ENCODE peak calls at places on chromosomes 7 and 10, in seven cellular contexts. Z is colonic mucosa, L is mammary epithelial cell, T is astrocyte, G is left lung, K is thoracic aorta, C is left ventricle myocardium inferior. E is an unnamed sample.

GRCh38 chr10:43136995-43137700 is 1.1 kb upstream of the CSGALNACT2 start:
- DNase-seq in K (no peak), G (no peak), C (no peak), T (no peak), L (no peak), Z (no peak), E (no peak)

GRCh38 chr10:100996678-100997363 is 2.8 kb upstream of the LZTS2 start:
- DNase-seq in L (peak; percentile 34), C (no peak), Z (peak; percentile 49), K (no peak), G (peak; percentile 87), T (no peak), E (no peak)

GRCh38 chr7:100072462-100072861 is 9.1 kb downstream of the ZNF3 start:
- DNase-seq in Z (no peak), T (no peak), G (no peak), L (no peak), K (no peak), C (no peak), E (no peak)

GRCh38 chr10:118812393-118812740 is 57.6 kb upstream of the CACUL1 start:
- DNase-seq in C (no peak), Z (no peak), G (no peak), K (no peak), T (no peak), L (no peak), E (no peak)

GRCh38 chr7:98922392-98923107 is 44.2 kb downstream of the TRRAP start:
- DNase-seq in C (no peak), K (no peak), L (no peak), Z (no peak), T (peak; percentile 35), G (no peak), E (peak; percentile 60)

GRCh38 chr7:55254242-55254595 is 110.9 kb upstream of the LANCL2 start:
- DNase-seq in T (no peak), Z (peak; percentile 26), C (no peak), G (no peak), L (no peak), K (no peak), E (no peak)

GRCh38 chr10:3500408-3500856 is 284.6 kb downstream of the KLF6 start:
- DNase-seq in T (peak; percentile 98), C (peak; percentile 74), K (peak; percentile 54), Z (no peak), L (peak; percentile 60), G (no peak), E (peak; percentile 94)

GRCh38 chr10:89942217-89942616 is 240.8 kb downstream of the KIF20B start:
- DNase-seq in G (no peak), L (peak; percentile 43), K (no peak), C (no peak), Z (no peak), T (peak; percentile 35), E (no peak)

GRCh38 chr10:79246606-79247275 is 100.5 kb upstream of the PPIF start:
- DNase-seq in K (no peak), G (peak; percentile 80), L (no peak), T (no peak), C (peak; percentile 78), Z (peak; percentile 47), E (peak; percentile 90)

GRCh38 chr7:137948083-137948844 is 53.6 kb downstream of the CREB3L2 start:
- DNase-seq in L (no peak), C (no peak), G (no peak), K (no peak), Z (no peak), T (no peak), E (no peak)

DNA sequence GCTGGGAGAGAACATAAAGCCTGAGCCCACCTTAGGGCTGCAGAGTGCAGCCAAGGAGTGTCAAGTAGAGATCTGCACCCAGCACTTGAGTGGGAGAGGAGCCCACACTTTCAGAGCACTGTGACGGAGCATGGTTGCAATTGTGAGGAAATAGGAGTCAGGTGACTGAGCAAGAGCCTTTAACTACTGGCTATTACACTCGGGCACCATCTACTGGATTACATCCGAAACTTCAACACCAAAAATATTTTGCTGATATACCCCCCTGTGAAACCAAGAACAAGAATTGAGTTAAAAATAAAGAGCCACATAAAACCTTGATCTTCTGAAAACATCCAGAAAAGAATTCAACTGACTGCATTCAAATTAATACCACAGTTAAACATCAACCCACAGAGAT is 657.9 kb downstream of the NXPH1 start:
- DNase-seq in T (no peak), C (no peak), Z (no peak), K (no peak), G (no peak), L (no peak), E (no peak)
- TF ChIP-seq CTCF in T (no peak), C (no peak), Z (no peak), K (no peak), G (no peak), L (no peak), E (no peak)

GRCh38 chr7:1046722-1047679 is 2.7 kb downstream of the GPR146 start:
- DNase-seq in K (no peak), L (no peak), T (no peak), G (peak; percentile 47), Z (peak; percentile 73), C (no peak), E (no peak)
- H3K27ac ChIP-seq in K (no peak overlapping the region), L (no peak overlapping the region), T (no peak overlapping the region), G (no peak overlapping the region), Z (peak overlapping the region; percentile 49), C (peak overlapping the region; percentile 12), E (no peak overlapping the region)

GRCh38 chr10:59454289-59454919 is 92.1 kb upstream of the FAM13C start:
- DNase-seq in C (no peak), Z (no peak), G (no peak), T (no peak), L (no peak), K (no peak), E (no peak)
- H3K4me3 ChIP-seq in C (no peak overlapping the region), Z (no peak overlapping the region), G (no peak overlapping the region), T (no peak overlapping the region), L (no peak overlapping the region), K (no peak overlapping the region), E (no peak overlapping the region)

GRCh38 chr10:21533577-21534475 is at the start of gene MLLT10:
- DNase-seq in C (peak; percentile 95), G (peak; percentile 98), L (peak; percentile 92), T (peak; percentile 93), Z (peak; percentile 88), K (peak; percentile 66), E (peak; percentile 90)
- TF ChIP-seq CTCF in C (peak; percentile 48), G (peak; percentile 31), L (peak; percentile 15), T (no peak), Z (no peak), K (peak; percentile 67), E (peak; percentile 42)

E was measured in right atrium auricular region.